ENCODE peak calls at places on chromosomes 7 and 10, in four cellular contexts. H is adrenal gland, A is stomach, O is K562. I is an unnamed sample. For H3K4me1, the result is how much of the 10 kb centered on the place peaks cover.

GRCh38 chr7:64999165-65000004 is 7.1 kb downstream of the ERV3-1 start:
- DNase-seq in O (peak), H (peak), A (peak), I (no peak)

GRCh38 chr7:101900103-101900502 is 82.7 kb downstream of the CUX1 start:
- DNase-seq in A (no peak), O (no peak), H (no peak), I (no peak)

GRCh38 chr7:28627263-28627653 is 214.9 kb downstream of the CREB5 start:
- DNase-seq in O (no peak), A (no peak), H (no peak), I (no peak)

GRCh38 chr10:116665541-116666125 is 44.9 kb downstream of the PNLIPRP2 start:
- DNase-seq in H (peak), O (no peak), A (no peak), I (no peak)

GRCh38 chr7:45031829-45032228 is 31.8 kb downstream of the CCM2 start:
- DNase-seq in H (no peak), O (no peak), A (no peak), I (no peak)

GRCh38 chr7:86158111-86158510 is 485.6 kb upstream of the GRM3 start:
- DNase-seq in A (no peak), O (no peak), H (no peak), I (no peak)

GRCh38 chr7:19442016-19442785 is 266.6 kb downstream of the POLR1F start:
- DNase-seq in H (peak), A (no peak), O (peak), I (no peak)

GRCh38 chr10:47449102-47449978 is 34.6 kb downstream of the ANXA8 start:
- DNase-seq in H (no peak), A (no peak), O (no peak), I (peak)

GRCh38 chr10:133258066-133258817 is 18.4 kb downstream of the ADAM8 start:
- DNase-seq in A (peak), H (no peak), O (no peak), I (no peak)
- H3K4me1 ChIP-seq in A (half or more), H (half or more), O (half or more), I (half or more)

GRCh38 chr10:70233939-70234300 is 691 bp upstream of the PPA1 start:
- DNase-seq in H (no peak), O (no peak), A (no peak), I (peak)

GRCh38 chr10:70234668-70235447 is 1.6 kb upstream of the PPA1 start:
- DNase-seq in O (peak), A (no peak), H (peak), I (peak)

GRCh38 chr10:70232155-70232858 is 922 bp downstream of the PPA1 start:
- DNase-seq in H (peak), A (peak), O (peak), I (peak)

GRCh38 chr10:70232859-70233108 is 445 bp downstream of the PPA1 start:
- DNase-seq in H (no peak), O (no peak), A (no peak), I (peak)

GRCh38 chr10:70233109-70233938 is at the start of gene PPA1:
- DNase-seq in A (peak), H (peak), O (peak), I (peak)
- TF ChIP-seq POLR2A in A (peak), H (peak), O (peak), I (peak)

GRCh38 chr7:47351233-47352154 is 230.4 kb downstream of the TNS3 start:
- DNase-seq in A (peak), H (no peak), O (no peak), I (no peak)
- TF ChIP-seq CTCF in A (no peak), H (no peak), O (peak), I (no peak)

GRCh38 chr7:2706685-2707126 is 18.7 kb downstream of the AMZ1 start:
- DNase-seq in O (no peak), H (no peak), A (no peak), I (no peak)
- H3K4me1 ChIP-seq in O (under half), H (under half), A (under half), I (under half)

GRCh38 chr7:92135490-92135889 is 1.2 kb upstream of the CYP51A1 start:
- DNase-seq in A (no peak), H (no peak), O (peak), I (no peak)

GRCh38 chr7:92135100-92135429 is 788 bp upstream of the CYP51A1 start:
- DNase-seq in A (peak), O (peak), H (peak), I (no peak)

GRCh38 chr7:92133737-92134270 is 473 bp downstream of the CYP51A1 start:
- DNase-seq in H (peak), A (peak), O (peak), I (peak)

GRCh38 chr7:92133133-92133736 is 1.0 kb downstream of the CYP51A1 start:
- DNase-seq in H (peak), O (peak), A (no peak), I (no peak)

DNA sequence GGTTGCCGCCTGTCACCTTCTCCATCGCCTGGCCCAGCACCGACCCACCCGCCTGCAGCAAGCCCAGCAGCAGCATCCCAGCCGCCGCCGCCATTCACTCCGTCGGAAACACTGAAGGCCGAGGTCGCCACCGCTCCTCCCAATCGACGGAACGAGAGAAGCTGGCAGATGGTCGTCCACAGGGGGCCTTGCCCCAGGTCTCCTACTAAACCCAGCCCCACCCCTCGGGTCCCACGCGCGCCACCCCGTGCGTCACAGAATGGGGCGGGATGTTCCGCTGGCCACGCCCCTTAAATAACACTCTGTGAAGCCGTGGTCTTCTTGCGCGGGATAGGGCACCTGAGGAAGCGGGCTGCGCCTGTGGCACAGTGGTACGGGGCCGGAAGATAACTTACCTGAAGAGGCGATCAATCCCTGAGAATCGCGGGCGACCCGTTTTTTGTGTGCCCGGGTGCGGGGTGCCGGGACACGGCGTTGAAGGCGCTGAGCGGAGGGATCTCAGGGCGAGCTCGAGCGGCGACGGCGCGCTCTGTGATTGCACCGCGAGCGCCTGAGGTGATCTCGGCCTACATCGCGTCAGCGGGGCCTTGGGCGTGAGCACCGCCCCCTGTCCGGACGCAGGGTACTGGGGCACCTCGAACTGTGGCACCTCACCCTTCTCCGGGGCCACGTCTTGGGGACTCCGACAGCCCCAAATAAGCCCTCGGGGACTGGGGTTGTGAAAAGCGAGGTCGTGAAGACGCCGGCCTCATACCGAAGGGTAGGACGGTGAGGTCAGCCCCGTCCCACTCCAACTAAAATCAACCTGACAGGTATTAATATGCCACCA is at the start of gene CYP51A1:
- DNase-seq in A (peak), H (peak), O (peak), I (peak)
- TF ChIP-seq POLR2A in A (peak), H (peak), O (peak), I (peak)

DNA sequence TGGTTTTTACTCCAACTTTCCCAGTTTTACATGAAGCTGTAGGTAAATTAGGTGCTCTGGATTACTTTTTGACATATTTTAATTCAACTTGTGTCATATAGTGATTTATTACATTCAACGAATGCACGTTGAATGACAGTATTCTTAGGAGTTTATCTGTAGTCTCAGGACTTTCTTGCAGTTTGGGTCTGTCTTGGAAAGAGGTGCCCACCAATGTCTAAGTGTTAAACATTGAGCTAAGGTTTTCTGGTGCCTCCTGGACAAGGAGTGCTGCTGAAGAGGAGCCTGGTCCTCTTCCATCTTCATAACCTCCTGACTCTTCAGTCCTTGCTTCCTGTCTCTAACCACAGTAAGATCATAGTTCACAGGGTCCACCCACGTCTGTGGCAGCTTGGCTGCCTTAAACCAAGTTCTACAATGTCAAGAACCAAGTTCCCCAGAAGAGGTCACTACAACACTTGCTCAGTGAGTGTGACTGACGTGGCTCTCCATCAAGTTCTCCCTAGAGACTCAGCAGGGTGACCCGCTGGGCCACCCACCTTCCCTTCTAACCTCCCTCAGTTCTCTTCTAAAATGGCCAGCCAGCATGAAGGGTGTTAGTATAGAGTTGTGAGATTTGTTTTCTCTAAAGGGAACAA is 6.1 kb downstream of the NPY start:
- DNase-seq in O (peak), H (no peak), A (no peak), I (no peak)
- TF ChIP-seq CTCF in O (peak), H (peak), A (no peak), I (no peak)

GRCh38 chr10:113628607-113629153 is 35.2 kb downstream of the NRAP start:
- DNase-seq in O (no peak), A (no peak), H (no peak), I (no peak)
- H3K4me1 ChIP-seq in O (under half), A (under half), H (under half), I (under half)